ENCODE peak calls at places on chromosomes 16 and 17, in ten cellular contexts. N is GM10248; W is stimulated activated CD8-positive, alpha-beta memory T cell treated with anti-CD3 and anti-CD28 coated beads, Interleukin-7, amount 100 ng/mL, for 24 hours; E is ELF-1; S is tibial artery; Z is GM23338; O is NCI-H1105; T is cardiac fibroblast; F is AG04449; I is AML-193. G is an unnamed sample.

GRCh38 chr17:79360196-79360595 is 250.7 kb downstream of the RBFOX3 start:
- DNase-seq in N (no peak), W (no peak), E (no peak), S (no peak), Z (no peak), O (no peak), T (no peak), F (no peak), I (no peak), G (no peak)

GRCh38 chr17:35752471-35752870 is 568 bp downstream of the GAS2L2 start:
- DNase-seq in N (no peak), W (no peak), E (no peak), S (no peak), Z (no peak), O (no peak), T (no peak), F (no peak), I (no peak), G (no peak)

GRCh38 chr17:21029032-21029431 is 13.8 kb downstream of the USP22 start:
- DNase-seq in N (no peak), W (no peak), E (no peak), S (peak; percentile 75), Z (no peak), O (no peak), T (peak; percentile 95), F (no peak), I (no peak), G (no peak)

GRCh38 chr16:11946433-11946832 is 4.6 kb upstream of the NPIPB2 start:
- DNase-seq in N (no peak), W (no peak), E (no peak), S (no peak), Z (no peak), O (no peak), T (peak; percentile 29), F (no peak), I (no peak), G (peak; percentile 22)

GRCh38 chr17:79162012-79162577 is 87.5 kb downstream of the ENGASE start:
- DNase-seq in N (no peak), W (no peak), E (no peak), S (no peak), Z (no peak), O (no peak), T (no peak), F (no peak), I (no peak), G (no peak)

GRCh38 chr17:16129844-16130243 is 85.5 kb downstream of the NCOR1 start:
- DNase-seq in N (no peak), W (no peak), E (no peak), S (no peak), Z (no peak), O (no peak), T (no peak), F (no peak), I (no peak), G (no peak)

GRCh38 chr16:23156946-23157460 is 7.8 kb upstream of the USP31 start:
- DNase-seq in N (no peak), W (no peak), E (no peak), S (no peak), Z (no peak), O (no peak), T (no peak), F (no peak), I (no peak), G (no peak)

GRCh38 chr17:692116-692515 is 22.5 kb downstream of the VPS53 start:
- DNase-seq in N (no peak), W (no peak), E (no peak), S (no peak), Z (no peak), O (no peak), T (peak; percentile 73), F (peak; percentile 91), I (no peak), G (peak; percentile 86)

GRCh38 chr16:84299734-84300440 is 5.2 kb downstream of the WFDC1 start:
- DNase-seq in N (no peak), W (no peak), E (peak; percentile 15), S (no peak), Z (peak; percentile 63), O (no peak), T (no peak), F (no peak), I (no peak), G (no peak)

GRCh38 chr16:2773188-2773968 is 3.7 kb downstream of the ELOB start:
- DNase-seq in N (no peak), W (no peak), E (no peak), S (no peak), Z (no peak), O (no peak), T (peak; percentile 52), F (no peak), I (no peak), G (peak; percentile 42)

GRCh38 chr17:10357768-10358167 is 15.0 kb downstream of the MYH13 start:
- DNase-seq in N (peak; percentile 50), W (no peak), E (peak; percentile 78), S (no peak), Z (peak; percentile 74), O (no peak), T (no peak), F (no peak), I (no peak), G (no peak)

GRCh38 chr16:10939649-10940206 is 2.5 kb downstream of the DEXI start:
- DNase-seq in N (no peak), W (no peak), E (no peak), S (no peak), Z (no peak), O (no peak), T (no peak), F (no peak), I (no peak), G (no peak)

GRCh38 chr16:72884037-72884436 is 163.9 kb downstream of the ZFHX3 start:
- DNase-seq in N (no peak), W (no peak), E (no peak), S (peak; percentile 3), Z (no peak), O (no peak), T (peak; percentile 47), F (no peak), I (no peak), G (no peak)

GRCh38 chr17:78345791-78346494 is 13.9 kb downstream of the SOCS3 start:
- DNase-seq in N (no peak), W (no peak), E (no peak), S (no peak), Z (no peak), O (no peak), T (no peak), F (no peak), I (no peak), G (no peak)

GRCh38 chr16:67429053-67429798 is 1.7 kb upstream of the HSD11B2 start:
- DNase-seq in N (no peak), W (no peak), E (no peak), S (no peak), Z (no peak), O (no peak), T (no peak), F (no peak), I (no peak), G (no peak)

GRCh38 chr17:73874008-73874407 is 229.8 kb upstream of the SDK2 start:
- DNase-seq in N (peak; percentile 60), W (no peak), E (no peak), S (no peak), Z (no peak), O (no peak), T (no peak), F (no peak), I (no peak), G (no peak)

GRCh38 chr16:86519649-86520316 is 9.5 kb downstream of the FOXF1 start:
- DNase-seq in N (peak; percentile 79), W (peak; percentile 33), E (peak; percentile 83), S (no peak), Z (peak; percentile 87), O (peak; percentile 16), T (peak; percentile 71), F (no peak), I (peak; percentile 3), G (peak; percentile 18)

GRCh38 chr17:10114931-10115535 is 83.4 kb downstream of the GAS7 start:
- DNase-seq in N (peak; percentile 68), W (peak; percentile 25), E (peak; percentile 74), S (peak; percentile 95), Z (no peak), O (no peak), T (peak; percentile 91), F (peak; percentile 93), I (peak; percentile 85), G (no peak)

GRCh38 chr17:208429-208828 is 27.0 kb upstream of the DOC2B start:
- DNase-seq in N (no peak), W (no peak), E (no peak), S (no peak), Z (no peak), O (no peak), T (no peak), F (no peak), I (no peak), G (no peak)

GRCh38 chr17:9890124-9890523 is 14.9 kb downstream of the RCVRN start:
- DNase-seq in N (peak; percentile 73), W (no peak), E (peak; percentile 91), S (no peak), Z (peak; percentile 88), O (no peak), T (no peak), F (no peak), I (no peak), G (no peak)

GRCh38 chr17:73638556-73638955 is 5.7 kb downstream of the SDK2 start:
- DNase-seq in N (peak; percentile 6), W (no peak), E (no peak), S (no peak), Z (no peak), O (no peak), T (no peak), F (no peak), I (no peak), G (no peak)

G was measured in RCC 7860.